ENCODE peak calls at places on chromosomes 3 and 15, in eight cellular contexts. X, S, C, D, W, E, B and H are unnamed samples.

GRCh38 chr3:66133853-66134445 is 86.9 kb upstream of the SLC25A26 start:
- DNase-seq in S (no peak), X (no peak), D (no peak), C (no peak), W (no peak), E (no peak), B (no peak), H (no peak)

GRCh38 chr3:9779721-9780450 is 10.1 kb upstream of the CAMK1 start:
- DNase-seq in S (no peak), X (peak), C (peak), W (no peak), B (no peak), D (no peak), E (no peak), H (no peak)

GRCh38 chr3:31823184-31823583 is 157.9 kb downstream of the OSBPL10 start:
- DNase-seq in D (no peak), S (no peak), X (no peak), B (no peak), C (no peak), E (no peak), W (peak), H (no peak)

GRCh38 chr15:57323299-57323805 is 53.0 kb upstream of the CGNL1 start:
- DNase-seq in X (no peak), W (no peak), S (no peak), C (no peak), B (no peak), D (no peak), E (no peak), H (no peak)

GRCh38 chr15:86162172-86162591 is 82.5 kb downstream of the AGBL1 start:
- DNase-seq in S (no peak), D (peak), X (no peak), E (no peak), C (no peak), B (no peak), W (no peak), H (no peak)

GRCh38 chr15:56821721-56822425 is 88.6 kb upstream of the ZNF280D start:
- DNase-seq in W (peak), B (peak), X (peak), C (peak), S (peak), D (peak), E (peak), H (no peak)

GRCh38 chr3:122694966-122695365 is 14.3 kb downstream of the PARP14 start:
- DNase-seq in X (peak), W (no peak), D (no peak), E (no peak), S (no peak), B (no peak), C (no peak), H (no peak)

GRCh38 chr15:35427091-35427490 is 118.9 kb downstream of the DPH6 start:
- DNase-seq in B (peak), W (peak), X (no peak), D (no peak), E (peak), S (peak), C (no peak), H (no peak)

GRCh38 chr3:159486580-159486979 is 502.1 kb upstream of the IL12A start:
- DNase-seq in W (no peak), X (no peak), E (peak), B (no peak), C (no peak), D (no peak), S (no peak), H (no peak)

GRCh38 chr3:167166594-167167253 is 213.4 kb downstream of the ZBBX start:
- DNase-seq in D (no peak), C (no peak), W (no peak), S (no peak), E (no peak), X (no peak), B (peak), H (no peak)

GRCh38 chr15:70783610-70784021 is 20.3 kb upstream of the UACA start:
- DNase-seq in E (peak), X (no peak), S (peak), D (no peak), W (peak), C (no peak), B (peak), H (no peak)

GRCh38 chr15:56731571-56731970 is 1.7 kb downstream of the ZNF280D start:
- DNase-seq in D (no peak), X (no peak), W (no peak), B (no peak), E (no peak), S (no peak), C (no peak), H (no peak)

GRCh38 chr15:66019826-66020398 is 150.6 kb downstream of the RAB11A start:
- DNase-seq in B (no peak), C (no peak), X (no peak), E (no peak), W (no peak), S (no peak), D (no peak), H (no peak)

GRCh38 chr15:93042691-93043378 is 46.2 kb downstream of the RGMA start:
- DNase-seq in W (no peak), D (no peak), C (no peak), X (no peak), S (no peak), B (no peak), E (no peak), H (no peak)

GRCh38 chr3:54900954-54901591 is 26.8 kb downstream of the LRTM1 start:
- DNase-seq in B (peak), D (no peak), E (peak), C (no peak), X (no peak), S (no peak), W (no peak), H (no peak)

GRCh38 chr15:97652041-97652440 is 308.5 kb upstream of the ARRDC4 start:
- DNase-seq in D (no peak), S (no peak), E (no peak), X (no peak), C (no peak), B (no peak), W (no peak), H (no peak)

GRCh38 chr3:100154171-100154570 is 39.9 kb upstream of the FILIP1L start:
- DNase-seq in C (no peak), X (no peak), S (no peak), D (no peak), E (no peak), B (no peak), W (no peak), H (no peak)

GRCh38 chr3:27677554-27677953 is 44.6 kb downstream of the EOMES start:
- DNase-seq in X (no peak), E (peak), B (peak), D (no peak), W (peak), S (peak), C (no peak), H (no peak)

GRCh38 chr15:97009036-97009555 is 678.6 kb downstream of the NR2F2 start:
- DNase-seq in E (no peak), B (peak), C (no peak), D (no peak), X (no peak), W (no peak), S (no peak), H (no peak)

GRCh38 chr3:45789235-45789812 is 7.0 kb downstream of the SLC6A20 start:
- DNase-seq in D (no peak), C (no peak), X (no peak), E (no peak), S (no peak), W (no peak), B (no peak), H (no peak)

GRCh38 chr3:179829391-179829790 is 176.6 kb downstream of the USP13 start:
- DNase-seq in D (no peak), C (no peak), W (no peak), B (no peak), X (no peak), E (no peak), S (no peak), H (no peak)

GRCh38 chr15:100332721-100333120 is 9.1 kb downstream of the ADAMTS17 start:
- DNase-seq in W (no peak), S (no peak), B (no peak), D (no peak), C (no peak), E (no peak), X (no peak), H (peak)

GRCh38 chr3:176939022-176939817 is 258.1 kb downstream of the TBL1XR1 start:
- DNase-seq in X (peak), W (peak), B (peak), E (peak), S (peak), D (peak), C (peak), H (no peak)

GRCh38 chr15:95263751-95264150 is 1032.4 kb downstream of the MCTP2 start:
- DNase-seq in E (no peak), B (no peak), W (no peak), X (no peak), C (no peak), S (no peak), D (no peak), H (no peak)

GRCh38 chr3:189687475-189687874 is 56.3 kb downstream of the TP63 start:
- DNase-seq in E (no peak), B (no peak), D (no peak), X (no peak), C (no peak), W (no peak), S (no peak), H (no peak)

GRCh38 chr3:128999104-128999503 is 2.0 kb upstream of the EFCC1 start:
- DNase-seq in S (no peak), D (no peak), C (no peak), E (no peak), X (no peak), W (no peak), B (no peak), H (no peak)

GRCh38 chr3:121481116-121481895 is 64.5 kb downstream of the POLQ start:
- DNase-seq in B (peak), W (no peak), S (no peak), D (no peak), X (no peak), E (peak), C (no peak), H (no peak)

GRCh38 chr3:47433796-47434195 is 41.9 kb downstream of the SCAP start:
- DNase-seq in C (no peak), D (no peak), B (no peak), W (no peak), X (no peak), S (no peak), E (no peak), H (peak)

GRCh38 chr3:175266478-175266877 is 407.3 kb downstream of the NAALADL2 start:
- DNase-seq in X (no peak), D (no peak), B (peak), S (no peak), C (no peak), W (peak), E (peak), H (no peak)

GRCh38 chr3:165464736-165465135 is 268.6 kb upstream of the SLITRK3 start:
- DNase-seq in S (no peak), C (no peak), D (no peak), W (peak), X (no peak), B (peak), E (peak), H (no peak)

GRCh38 chr3:139466369-139466768 is 9.9 kb downstream of the RBP2 start:
- DNase-seq in B (no peak), D (no peak), C (no peak), W (no peak), E (no peak), X (no peak), S (no peak), H (peak)

GRCh38 chr15:38647683-38648082 is 83.1 kb upstream of the RASGRP1 start:
- DNase-seq in X (no peak), D (no peak), B (peak), S (peak), W (peak), C (no peak), E (peak), H (no peak)

GRCh38 chr15:85623648-85624047 is 171.1 kb downstream of the KLHL25 start:
- DNase-seq in D (no peak), E (peak), B (peak), S (no peak), X (no peak), W (no peak), C (no peak), H (no peak)

DNA sequence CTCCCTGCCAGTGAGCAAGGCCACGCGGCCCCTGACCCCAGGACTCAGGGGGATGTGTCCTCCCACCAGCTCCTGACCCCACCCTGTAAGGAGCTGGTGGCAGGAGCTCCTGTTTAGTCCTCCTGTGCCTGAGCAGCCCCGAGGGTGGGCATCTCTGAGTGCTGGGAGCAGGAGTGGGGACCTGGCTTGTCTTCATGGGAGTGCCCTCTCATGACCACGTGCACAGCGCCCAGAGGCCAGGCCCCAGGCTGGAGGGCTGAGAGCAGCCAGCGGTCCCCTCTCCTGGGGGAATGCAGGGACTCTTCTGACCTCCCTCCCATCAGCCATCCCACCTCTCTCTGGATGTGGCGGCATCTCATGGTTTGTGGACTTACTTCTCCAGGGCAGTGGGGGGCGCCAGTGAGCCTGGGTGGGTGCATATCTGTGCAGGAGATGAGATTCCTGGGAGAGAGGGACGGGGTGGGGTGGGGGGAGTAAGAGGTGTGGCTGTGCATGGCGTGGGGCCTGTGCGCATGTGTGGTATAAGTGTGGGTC is 205.6 kb downstream of the TBC1D2B start:
- DNase-seq in B (no peak), C (no peak), D (no peak), E (no peak), W (no peak), S (no peak), X (no peak), H (no peak)
- TF ChIP-seq CTCF in B (no peak), C (no peak), D (no peak), E (no peak), W (no peak), S (peak), X (no peak), H (peak)

GRCh38 chr3:8635625-8636024 is 9.0 kb downstream of the SSUH2 start:
- DNase-seq in X (no peak), E (no peak), C (no peak), S (no peak), W (no peak), D (no peak), B (no peak), H (no peak)
- TF ChIP-seq CTCF in X (no peak), E (no peak), C (no peak), S (peak), W (no peak), D (no peak), B (no peak), H (no peak)

GRCh38 chr3:20924646-20925395 is 738.8 kb upstream of the SGO1 start:
- DNase-seq in B (peak), S (no peak), W (no peak), X (no peak), D (no peak), E (no peak), C (no peak), H (no peak)

GRCh38 chr3:20935791-20936190 is 749.8 kb upstream of the SGO1 start:
- DNase-seq in D (no peak), X (no peak), B (peak), S (no peak), W (no peak), E (no peak), C (no peak), H (no peak)

GRCh38 chr3:20931834-20932233 is 745.8 kb upstream of the SGO1 start:
- DNase-seq in D (no peak), C (no peak), X (no peak), B (no peak), S (no peak), W (no peak), E (no peak), H (no peak)

GRCh38 chr3:20930034-20930433 is 744.0 kb upstream of the SGO1 start:
- DNase-seq in S (peak), E (no peak), B (peak), D (peak), C (no peak), W (peak), X (no peak), H (no peak)
- TF ChIP-seq CTCF in S (peak), E (no peak), B (no peak), D (peak), C (no peak), W (peak), X (no peak), H (peak)

GRCh38 chr3:143040264-143040879 is 39.0 kb downstream of the U2SURP start:
- DNase-seq in B (peak), C (no peak), X (no peak), W (peak), S (peak), D (no peak), E (peak), H (no peak)
- TF ChIP-seq CTCF in B (peak), C (peak), X (peak), W (peak), S (peak), D (peak), E (peak), H (peak)